ENCODE peak calls at places on chromosomes 11 and 22, in eight cellular contexts. One of them, this sample, is unnamed.

GRCh38 chr11:120398184-120398583 is 62.0 kb downstream of the ARHGEF12 start:
- DNase-seq in progenitor cell of endocrine pancreas: no peak
- DNase-seq in GM20000: no peak
- DNase-seq in cardiac muscle cell: no peak
- DNase-seq in AG04450: no peak
- DNase-seq in tibial artery: no peak
- DNase-seq in mucosa of descending colon: no peak
- DNase-seq in mesothelial cell of epicardium: no peak
- DNase-seq in this sample: no peak

GRCh38 chr11:14537134-14537599 is 17.0 kb upstream of the PSMA1 start:
- DNase-seq in mucosa of descending colon: no peak
- DNase-seq in progenitor cell of endocrine pancreas: no peak
- DNase-seq in cardiac muscle cell: peak; percentile 38
- DNase-seq in mesothelial cell of epicardium: no peak
- DNase-seq in tibial artery: no peak
- DNase-seq in AG04450: no peak
- DNase-seq in GM20000: peak; percentile 46
- DNase-seq in this sample: no peak

GRCh38 chr11:119338318-119338890 is 2.3 kb downstream of the C1QTNF5 start:
- DNase-seq in GM20000: peak; percentile 89
- DNase-seq in progenitor cell of endocrine pancreas: peak; percentile 61
- DNase-seq in tibial artery: peak; percentile 87
- DNase-seq in mucosa of descending colon: peak; percentile 74
- DNase-seq in cardiac muscle cell: peak; percentile 88
- DNase-seq in mesothelial cell of epicardium: peak; percentile 52
- DNase-seq in AG04450: no peak
- DNase-seq in this sample: peak; percentile 83

GRCh38 chr11:108967571-108967970 is 302.7 kb downstream of the DDX10 start:
- DNase-seq in GM20000: no peak
- DNase-seq in tibial artery: no peak
- DNase-seq in AG04450: no peak
- DNase-seq in mesothelial cell of epicardium: no peak
- DNase-seq in mucosa of descending colon: no peak
- DNase-seq in cardiac muscle cell: peak; percentile 60
- DNase-seq in progenitor cell of endocrine pancreas: no peak
- DNase-seq in this sample: no peak

GRCh38 chr11:114145166-114145695 is 85.7 kb downstream of the ZBTB16 start:
- DNase-seq in tibial artery: no peak
- DNase-seq in AG04450: no peak
- DNase-seq in mucosa of descending colon: no peak
- DNase-seq in cardiac muscle cell: no peak
- DNase-seq in progenitor cell of endocrine pancreas: no peak
- DNase-seq in GM20000: no peak
- DNase-seq in mesothelial cell of epicardium: no peak
- DNase-seq in this sample: no peak

GRCh38 chr22:33819743-33820142 is 100.5 kb downstream of the LARGE1 start:
- DNase-seq in mucosa of descending colon: no peak
- DNase-seq in GM20000: no peak
- DNase-seq in mesothelial cell of epicardium: no peak
- DNase-seq in AG04450: no peak
- DNase-seq in tibial artery: no peak
- DNase-seq in progenitor cell of endocrine pancreas: no peak
- DNase-seq in cardiac muscle cell: no peak
- DNase-seq in this sample: no peak

GRCh38 chr22:26995222-26995621 is 337.8 kb downstream of the MIAT start:
- DNase-seq in AG04450: no peak
- DNase-seq in mesothelial cell of epicardium: no peak
- DNase-seq in GM20000: no peak
- DNase-seq in tibial artery: no peak
- DNase-seq in mucosa of descending colon: no peak
- DNase-seq in progenitor cell of endocrine pancreas: no peak
- DNase-seq in cardiac muscle cell: no peak
- DNase-seq in this sample: no peak

GRCh38 chr22:36563444-36563843 is 34.5 kb upstream of the EIF3D start:
- DNase-seq in cardiac muscle cell: no peak
- DNase-seq in GM20000: no peak
- DNase-seq in mesothelial cell of epicardium: no peak
- DNase-seq in AG04450: no peak
- DNase-seq in tibial artery: no peak
- DNase-seq in mucosa of descending colon: no peak
- DNase-seq in progenitor cell of endocrine pancreas: no peak
- DNase-seq in this sample: no peak

GRCh38 chr22:49502126-49502826 is 325.4 kb downstream of the BRD1 start:
- DNase-seq in mucosa of descending colon: no peak
- DNase-seq in cardiac muscle cell: no peak
- DNase-seq in AG04450: no peak
- DNase-seq in GM20000: no peak
- DNase-seq in mesothelial cell of epicardium: no peak
- DNase-seq in tibial artery: no peak
- DNase-seq in progenitor cell of endocrine pancreas: no peak
- DNase-seq in this sample: no peak

GRCh38 chr22:35071784-35072183 is 5.8 kb downstream of the ISX start:
- DNase-seq in cardiac muscle cell: no peak
- DNase-seq in tibial artery: no peak
- DNase-seq in GM20000: no peak
- DNase-seq in progenitor cell of endocrine pancreas: no peak
- DNase-seq in mucosa of descending colon: no peak
- DNase-seq in mesothelial cell of epicardium: no peak
- DNase-seq in AG04450: no peak
- DNase-seq in this sample: no peak

DNA sequence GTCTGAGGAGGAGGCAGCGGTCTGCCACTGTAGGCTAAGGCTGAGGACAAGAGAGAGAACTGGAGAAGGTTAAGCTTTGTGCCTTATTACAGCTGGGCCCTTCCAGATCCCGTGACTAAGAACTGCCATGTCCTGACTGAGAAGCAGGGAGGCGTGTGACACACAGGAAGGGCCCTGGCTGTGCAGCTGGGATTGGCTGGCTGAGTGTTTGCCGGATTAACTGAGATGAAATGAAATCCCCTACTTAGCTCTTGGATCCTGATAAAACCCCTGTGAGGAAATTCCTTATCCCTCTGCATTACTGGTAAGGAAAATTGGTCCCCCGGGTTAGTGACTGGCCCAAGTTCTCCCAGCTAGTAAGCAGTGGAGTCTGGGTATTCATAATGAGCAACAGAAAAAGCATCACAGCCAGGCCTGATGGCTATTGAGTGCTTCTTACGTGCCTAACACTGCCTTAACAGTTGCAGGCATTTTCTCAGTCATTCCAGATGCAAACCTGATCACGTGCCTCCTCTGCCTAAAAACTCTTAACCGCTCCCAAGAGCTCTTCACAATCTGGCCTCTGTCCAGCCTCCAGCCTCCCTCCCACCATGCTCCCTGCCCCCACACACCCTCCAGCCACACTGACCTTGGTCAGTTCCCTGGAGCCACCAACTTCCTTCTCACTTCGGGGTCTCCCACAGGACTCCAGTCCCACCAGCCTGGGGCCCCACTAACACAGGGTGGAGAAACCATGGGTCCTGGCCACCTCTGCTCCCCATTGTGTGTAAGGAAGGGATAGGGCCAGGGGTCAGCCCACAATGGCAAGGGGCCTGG is 37.8 kb downstream of the ARRB1 start:
- DNase-seq in GM20000: no peak
- DNase-seq in mesothelial cell of epicardium: no peak
- DNase-seq in progenitor cell of endocrine pancreas: no peak
- DNase-seq in cardiac muscle cell: peak; percentile 27
- DNase-seq in tibial artery: peak; percentile 74
- DNase-seq in mucosa of descending colon: peak; percentile 41
- DNase-seq in AG04450: no peak
- DNase-seq in this sample: no peak
- TF ChIP-seq CTCF in GM20000: no peak
- TF ChIP-seq CTCF in mesothelial cell of epicardium: no peak
- TF ChIP-seq CTCF in progenitor cell of endocrine pancreas: no peak
- TF ChIP-seq CTCF in cardiac muscle cell: no peak
- TF ChIP-seq CTCF in tibial artery: no peak
- TF ChIP-seq CTCF in mucosa of descending colon: no peak
- TF ChIP-seq CTCF in AG04450: no peak
- TF ChIP-seq CTCF in this sample: no peak

GRCh38 chr11:95231881-95232605 is 1.0 kb upstream of the SESN3 start:
- DNase-seq in progenitor cell of endocrine pancreas: peak; percentile 75
- DNase-seq in tibial artery: peak; percentile 86
- DNase-seq in mesothelial cell of epicardium: peak; percentile 34
- DNase-seq in mucosa of descending colon: peak; percentile 72
- DNase-seq in AG04450: no peak
- DNase-seq in cardiac muscle cell: peak; percentile 67
- DNase-seq in GM20000: peak; percentile 45
- DNase-seq in this sample: peak; percentile 87

GRCh38 chr11:95230054-95231034 is 658 bp downstream of the SESN3 start:
- DNase-seq in cardiac muscle cell: peak; percentile 53
- DNase-seq in GM20000: peak; percentile 16
- DNase-seq in progenitor cell of endocrine pancreas: peak; percentile 27
- DNase-seq in mesothelial cell of epicardium: no peak
- DNase-seq in tibial artery: peak; percentile 67
- DNase-seq in AG04450: no peak
- DNase-seq in mucosa of descending colon: no peak
- DNase-seq in this sample: peak; percentile 63

GRCh38 chr11:95232666-95233065 is 1.7 kb upstream of the SESN3 start:
- DNase-seq in cardiac muscle cell: no peak
- DNase-seq in tibial artery: no peak
- DNase-seq in mucosa of descending colon: no peak
- DNase-seq in GM20000: no peak
- DNase-seq in progenitor cell of endocrine pancreas: no peak
- DNase-seq in AG04450: no peak
- DNase-seq in mesothelial cell of epicardium: no peak
- DNase-seq in this sample: no peak

GRCh38 chr11:95229199-95230053 is 1.6 kb downstream of the SESN3 start:
- DNase-seq in progenitor cell of endocrine pancreas: no peak
- DNase-seq in mucosa of descending colon: no peak
- DNase-seq in AG04450: no peak
- DNase-seq in mesothelial cell of epicardium: no peak
- DNase-seq in cardiac muscle cell: peak; percentile 41
- DNase-seq in tibial artery: no peak
- DNase-seq in GM20000: no peak
- DNase-seq in this sample: no peak

DNA sequence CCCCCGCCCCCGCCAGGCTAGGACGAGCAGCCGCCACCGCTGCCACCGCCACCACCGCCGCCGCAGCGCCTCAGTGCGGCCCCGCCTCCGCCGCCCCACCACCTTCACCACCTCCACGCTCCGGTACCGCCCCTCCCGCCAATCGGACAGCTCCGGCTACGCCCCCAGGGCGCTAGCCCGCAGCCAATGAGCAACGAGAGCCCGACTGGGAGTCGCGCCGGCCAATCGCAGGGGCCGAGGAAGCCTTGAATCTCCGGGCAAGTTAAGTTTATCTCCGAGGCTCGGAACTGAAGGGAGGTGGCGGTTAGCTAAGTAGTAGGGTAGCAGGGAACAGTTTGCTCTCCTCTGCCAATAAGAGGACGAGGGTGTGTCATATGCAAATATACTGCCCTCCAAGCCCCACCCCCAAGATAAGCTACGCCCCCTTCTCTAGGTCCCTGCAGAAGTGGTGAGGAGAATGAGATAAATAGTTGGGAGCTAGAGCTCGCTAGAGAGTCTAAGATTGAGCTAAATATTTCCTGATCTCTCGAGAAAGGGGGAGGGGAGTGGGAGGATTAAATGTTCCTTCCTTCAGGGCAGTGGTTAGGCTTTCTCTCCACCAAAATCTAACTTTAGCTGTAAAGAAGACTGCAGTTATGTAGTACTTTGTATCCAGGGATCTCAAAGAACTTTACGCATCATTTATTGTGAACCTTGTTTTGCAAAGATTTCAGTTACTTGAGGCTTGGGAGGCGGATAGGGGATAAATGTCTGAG is at the start of gene SESN3:
- DNase-seq in AG04450: peak; percentile 90
- DNase-seq in cardiac muscle cell: peak; percentile 99
- DNase-seq in tibial artery: peak; percentile 99
- DNase-seq in progenitor cell of endocrine pancreas: peak; percentile 98
- DNase-seq in GM20000: peak; percentile 96
- DNase-seq in mucosa of descending colon: peak; percentile 99
- DNase-seq in mesothelial cell of epicardium: peak; percentile 98
- DNase-seq in this sample: peak; percentile 99
- TF ChIP-seq CTCF in AG04450: no peak
- TF ChIP-seq CTCF in cardiac muscle cell: peak; percentile 15
- TF ChIP-seq CTCF in tibial artery: no peak
- TF ChIP-seq CTCF in progenitor cell of endocrine pancreas: no peak
- TF ChIP-seq CTCF in GM20000: no peak
- TF ChIP-seq CTCF in mucosa of descending colon: no peak
- TF ChIP-seq CTCF in mesothelial cell of epicardium: no peak
- TF ChIP-seq CTCF in this sample: no peak

DNA sequence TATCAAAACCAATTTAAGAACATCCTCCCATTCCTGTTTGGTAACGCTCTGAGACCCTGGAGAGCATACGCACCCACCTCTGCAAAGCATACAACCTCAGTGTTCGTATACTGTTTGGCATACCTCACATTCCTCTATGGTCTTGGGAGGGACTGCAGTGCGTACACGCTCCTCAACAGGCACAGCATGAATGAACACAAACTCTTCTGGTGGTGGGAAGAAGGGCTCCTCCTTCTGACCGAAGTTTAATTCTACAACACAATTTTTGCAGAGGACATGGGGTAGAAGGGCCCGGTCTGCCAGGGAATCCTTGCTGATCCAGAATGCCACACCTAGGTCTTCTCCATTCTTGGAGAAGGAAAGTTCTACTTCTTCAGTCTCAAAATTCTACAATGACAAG is 5.3 kb downstream of the HNRNPUL2 start:
- DNase-seq in AG04450: no peak
- DNase-seq in mucosa of descending colon: no peak
- DNase-seq in tibial artery: no peak
- DNase-seq in progenitor cell of endocrine pancreas: no peak
- DNase-seq in cardiac muscle cell: peak; percentile 23
- DNase-seq in GM20000: no peak
- DNase-seq in mesothelial cell of epicardium: no peak
- DNase-seq in this sample: no peak
- TF ChIP-seq CTCF in AG04450: peak; percentile 26
- TF ChIP-seq CTCF in mucosa of descending colon: no peak
- TF ChIP-seq CTCF in tibial artery: no peak
- TF ChIP-seq CTCF in progenitor cell of endocrine pancreas: peak; percentile 38
- TF ChIP-seq CTCF in cardiac muscle cell: no peak
- TF ChIP-seq CTCF in GM20000: no peak
- TF ChIP-seq CTCF in mesothelial cell of epicardium: no peak
- TF ChIP-seq CTCF in this sample: no peak

DNA sequence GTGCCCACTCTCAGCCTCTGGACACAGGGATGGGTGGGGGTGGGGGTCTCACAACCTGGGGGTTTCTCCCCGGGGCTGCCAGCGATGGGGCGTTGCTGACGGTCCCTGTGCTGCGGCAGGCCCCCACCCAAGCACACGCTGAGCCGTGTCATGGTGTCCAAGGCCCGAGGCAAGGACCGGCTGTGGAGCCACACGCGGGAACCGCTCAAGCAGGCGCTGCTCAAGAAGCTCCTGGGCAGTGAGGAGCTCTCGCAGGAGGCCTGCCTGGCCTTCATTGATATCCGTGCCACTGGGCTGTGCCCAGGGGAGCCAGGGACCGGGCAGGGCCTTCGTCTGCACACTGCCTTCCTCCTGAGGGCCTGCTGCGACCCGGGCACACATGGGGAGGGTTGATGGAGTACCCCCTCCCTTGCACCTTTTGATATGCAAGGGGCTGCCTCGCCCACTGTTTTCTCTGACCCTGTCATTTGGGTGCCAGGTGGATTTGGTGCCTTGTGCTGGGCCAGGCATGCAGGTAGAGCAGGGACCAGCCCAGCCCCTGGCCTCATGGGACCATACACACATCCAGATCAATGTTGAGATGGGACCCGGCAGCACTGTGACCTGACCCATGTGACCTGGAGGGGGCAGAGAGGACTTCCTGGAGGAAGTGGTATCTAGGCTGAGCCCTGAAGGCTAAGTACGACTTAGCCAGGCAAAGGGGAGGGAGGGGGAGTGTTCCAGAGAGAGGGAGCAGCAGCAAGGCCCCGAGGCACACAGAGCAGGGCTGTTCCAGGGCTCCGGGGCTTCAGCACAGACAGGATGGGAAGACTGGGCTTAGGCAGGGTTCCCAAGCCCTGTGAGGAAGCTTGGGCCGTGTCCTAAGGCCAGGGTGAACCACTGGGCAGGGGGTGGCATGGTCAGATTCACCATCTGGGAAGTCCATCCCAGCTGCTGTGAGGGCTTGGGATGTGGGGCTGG is 75.2 kb downstream of the MYO7A start:
- DNase-seq in cardiac muscle cell: no peak
- DNase-seq in progenitor cell of endocrine pancreas: no peak
- DNase-seq in tibial artery: peak; percentile 55
- DNase-seq in GM20000: no peak
- DNase-seq in mucosa of descending colon: no peak
- DNase-seq in mesothelial cell of epicardium: no peak
- DNase-seq in AG04450: no peak
- DNase-seq in this sample: peak; percentile 12
- TF ChIP-seq CTCF in cardiac muscle cell: no peak
- TF ChIP-seq CTCF in progenitor cell of endocrine pancreas: no peak
- TF ChIP-seq CTCF in tibial artery: no peak
- TF ChIP-seq CTCF in GM20000: no peak
- TF ChIP-seq CTCF in mucosa of descending colon: no peak
- TF ChIP-seq CTCF in mesothelial cell of epicardium: no peak
- TF ChIP-seq CTCF in AG04450: no peak
- TF ChIP-seq CTCF in this sample: no peak

This sample was measured in glutamatergic neuron.